ENCODE peak calls at places on chromosomes 6 and 20, in four cellular contexts. U, T, N and M are unnamed samples.

GRCh38 chr6:43801489-43802181 is 31.6 kb downstream of the VEGFA start:
- DNase-seq in U (no peak), T (no peak), N (no peak), M (no peak)

GRCh38 chr6:136226674-136227377 is 23.3 kb downstream of the MTFR2 start:
- DNase-seq in U (no peak), T (peak; percentile 60), N (no peak), M (no peak)

GRCh38 chr20:58787211-58788067 is 63.3 kb downstream of the GNAS-AS1 start:
- DNase-seq in U (no peak), T (no peak), N (no peak), M (no peak)

GRCh38 chr20:17530716-17531536 is at the start of gene BFSP1:
- DNase-seq in U (peak; percentile 72), T (peak; percentile 62), N (no peak), M (peak; percentile 39)

GRCh38 chr6:128655978-128656498 is 135.6 kb upstream of the PTPRK start:
- DNase-seq in U (peak; percentile 93), T (no peak), N (no peak), M (no peak)

GRCh38 chr20:24503352-24503931 is 34.0 kb downstream of the SYNDIG1 start:
- DNase-seq in U (no peak), T (no peak), N (no peak), M (no peak)

GRCh38 chr20:19855426-19855825 is 97.4 kb downstream of the RIN2 start:
- DNase-seq in U (peak; percentile 26), T (no peak), N (no peak), M (no peak)

GRCh38 chr6:155284775-155285174 is 21.0 kb downstream of the CLDN20 start:
- DNase-seq in U (no peak), T (no peak), N (no peak), M (no peak)

GRCh38 chr6:37489697-37490336 is 9.9 kb downstream of the CCDC167 start:
- DNase-seq in U (no peak), T (no peak), N (no peak), M (no peak)

GRCh38 chr20:24933266-24933908 is 15.7 kb upstream of the CST7 start:
- DNase-seq in U (no peak), T (no peak), N (no peak), M (no peak)

GRCh38 chr6:35082733-35083403 is 58.3 kb downstream of the TCP11 start:
- DNase-seq in U (no peak), T (no peak), N (no peak), M (no peak)

GRCh38 chr6:53241936-53242335 is 93.3 kb upstream of the GCM1 start:
- DNase-seq in U (no peak), T (no peak), N (no peak), M (no peak)

GRCh38 chr6:46410330-46410953 is 80.8 kb downstream of the RCAN2 start:
- DNase-seq in U (peak; percentile 50), T (peak; percentile 55), N (no peak), M (peak; percentile 6)

GRCh38 chr6:40419377-40419776 is 167.8 kb downstream of the LRFN2 start:
- DNase-seq in U (no peak), T (no peak), N (no peak), M (peak; percentile 22)

GRCh38 chr6:148398244-148398643 is 55.6 kb downstream of the SASH1 start:
- DNase-seq in U (peak; percentile 95), T (no peak), N (no peak), M (no peak)

GRCh38 chr20:59035381-59035780 is 3.2 kb upstream of the ATP5F1E start:
- DNase-seq in U (no peak), T (no peak), N (no peak), M (no peak)

GRCh38 chr20:62285151-62285550 is 17.6 kb upstream of the ADRM1 start:
- DNase-seq in U (no peak), T (no peak), N (no peak), M (no peak)
- H3K36me3 ChIP-seq in U (peaks cover 5% of the 10 kb centered on the region), T (peaks cover 31% of the 10 kb centered on the region), N (peaks cover 28% of the 10 kb centered on the region), M (peaks cover 65% of the 10 kb centered on the region)

GRCh38 chr6:83182114-83182513 is 11.0 kb downstream of the PGM3 start:
- DNase-seq in U (no peak), T (no peak), N (no peak), M (no peak)
- H3K36me3 ChIP-seq in U (peaks cover 42% of the 10 kb centered on the region), T (peaks cover 6% of the 10 kb centered on the region), N (peaks cover 25% of the 10 kb centered on the region), M (peaks cover 86% of the 10 kb centered on the region)

GRCh38 chr20:33306228-33306627 is 23.2 kb downstream of the BPIFB1 start:
- DNase-seq in U (no peak), T (no peak), N (no peak), M (no peak)
- H3K36me3 ChIP-seq in U (no peaks in the 10 kb centered on the region), T (no peaks in the 10 kb centered on the region), N (no peaks in the 10 kb centered on the region), M (no peaks in the 10 kb centered on the region)

DNA sequence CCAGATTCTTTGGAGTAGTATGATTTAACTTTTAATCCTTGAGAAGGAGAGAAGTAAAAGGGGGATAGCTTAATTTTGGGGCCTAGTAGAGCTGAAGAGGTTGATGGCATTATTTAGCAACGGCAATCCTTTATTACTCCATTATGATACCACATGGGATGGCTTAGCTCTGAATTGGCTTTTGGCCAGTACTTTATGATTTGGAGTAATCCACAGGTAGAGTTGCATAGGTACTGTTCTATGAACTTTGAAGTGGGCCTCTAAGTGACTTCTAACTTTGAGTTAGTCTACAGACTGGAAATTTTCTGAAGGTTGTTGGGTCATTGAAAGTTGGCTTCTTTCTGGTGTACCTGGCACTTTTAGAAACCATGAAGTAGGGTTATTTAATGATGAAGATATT is 11.6 kb downstream of the YWHAB start:
- DNase-seq in U (no peak), T (peak; percentile 90), N (no peak), M (no peak)
- H3K36me3 ChIP-seq in U (peaks cover 2% of the 10 kb centered on the region), T (peaks cover 4% of the 10 kb centered on the region), N (peaks cover 14% of the 10 kb centered on the region), M (peaks cover 56% of the 10 kb centered on the region)

DNA sequence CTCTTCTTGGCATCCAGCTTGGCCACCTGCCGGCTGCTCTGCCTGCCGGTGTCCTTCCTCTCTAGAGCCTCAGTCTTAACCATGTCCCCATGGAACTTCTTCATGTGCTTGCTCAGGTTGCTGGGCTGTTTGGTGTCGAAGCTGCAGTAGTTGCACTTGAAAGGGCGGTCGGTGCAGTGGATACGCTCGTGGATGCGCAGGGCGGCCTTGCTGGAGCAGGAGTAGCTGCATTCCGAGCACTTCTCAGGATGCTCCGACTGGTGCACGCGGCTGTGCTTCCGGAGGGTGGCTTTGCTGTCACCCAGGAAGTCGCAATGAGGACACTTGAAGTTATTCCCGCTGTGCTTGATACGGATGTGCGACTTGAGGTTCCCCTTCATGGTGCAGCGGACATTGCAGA is 38.7 kb downstream of the ZFP64 start:
- DNase-seq in U (no peak), T (no peak), N (no peak), M (no peak)
- H3K36me3 ChIP-seq in U (no peaks in the 10 kb centered on the region), T (peaks cover 16% of the 10 kb centered on the region), N (peaks cover 5% of the 10 kb centered on the region), M (peaks cover 36% of the 10 kb centered on the region)